ENCODE peak calls at places on chromosomes 3 and 15, in seven cellular contexts. One of them, this sample, is unnamed.

GRCh38 chr15:62940755-62941361 is 101.7 kb upstream of the TPM1 start:
- DNase-seq in BE2C: peak
- DNase-seq in MM.1S: peak
- DNase-seq in lung: peak
- DNase-seq in coronary artery: peak
- DNase-seq in CD14-positive monocyte: peak
- DNase-seq in type B pancreatic cell: no peak
- DNase-seq in this sample: no peak

GRCh38 chr3:37897763-37898162 is 36.1 kb downstream of the CTDSPL start:
- DNase-seq in BE2C: no peak
- DNase-seq in MM.1S: no peak
- DNase-seq in lung: no peak
- DNase-seq in coronary artery: no peak
- DNase-seq in CD14-positive monocyte: no peak
- DNase-seq in type B pancreatic cell: no peak
- DNase-seq in this sample: no peak

GRCh38 chr3:190325923-190326322 is 3.7 kb upstream of the CLDN1 start:
- DNase-seq in BE2C: no peak
- DNase-seq in MM.1S: no peak
- DNase-seq in lung: no peak
- DNase-seq in coronary artery: no peak
- DNase-seq in CD14-positive monocyte: no peak
- DNase-seq in type B pancreatic cell: no peak
- DNase-seq in this sample: peak

GRCh38 chr3:44584646-44585501 is at the start of gene ZNF660:
- DNase-seq in BE2C: peak
- DNase-seq in MM.1S: no peak
- DNase-seq in lung: peak
- DNase-seq in coronary artery: peak
- DNase-seq in CD14-positive monocyte: no peak
- DNase-seq in type B pancreatic cell: peak
- DNase-seq in this sample: peak

GRCh38 chr15:51111061-51111460 is 16.4 kb upstream of the TNFAIP8L3 start:
- DNase-seq in BE2C: no peak
- DNase-seq in MM.1S: no peak
- DNase-seq in lung: no peak
- DNase-seq in coronary artery: no peak
- DNase-seq in CD14-positive monocyte: no peak
- DNase-seq in type B pancreatic cell: no peak
- DNase-seq in this sample: no peak

GRCh38 chr15:62622775-62623174 is 419.8 kb upstream of the TPM1 start:
- DNase-seq in BE2C: peak
- DNase-seq in MM.1S: no peak
- DNase-seq in lung: no peak
- DNase-seq in coronary artery: no peak
- DNase-seq in CD14-positive monocyte: no peak
- DNase-seq in type B pancreatic cell: no peak
- DNase-seq in this sample: peak

GRCh38 chr15:27878841-27879240 is 220.3 kb downstream of the OCA2 start:
- DNase-seq in BE2C: no peak
- DNase-seq in MM.1S: no peak
- DNase-seq in lung: no peak
- DNase-seq in coronary artery: no peak
- DNase-seq in CD14-positive monocyte: no peak
- DNase-seq in type B pancreatic cell: no peak
- DNase-seq in this sample: no peak

GRCh38 chr15:68384451-68385239 is 47.3 kb downstream of the ITGA11 start:
- DNase-seq in BE2C: peak
- DNase-seq in MM.1S: no peak
- DNase-seq in lung: no peak
- DNase-seq in coronary artery: peak
- DNase-seq in CD14-positive monocyte: no peak
- DNase-seq in type B pancreatic cell: peak
- DNase-seq in this sample: peak

GRCh38 chr15:67080118-67080899 is 14.9 kb downstream of the SMAD3 start:
- DNase-seq in BE2C: no peak
- DNase-seq in MM.1S: peak
- DNase-seq in lung: peak
- DNase-seq in coronary artery: peak
- DNase-seq in CD14-positive monocyte: no peak
- DNase-seq in type B pancreatic cell: no peak
- DNase-seq in this sample: no peak

GRCh38 chr3:195769551-195769950 is 42.2 kb downstream of the MUC4 start:
- DNase-seq in BE2C: no peak
- DNase-seq in MM.1S: no peak
- DNase-seq in lung: no peak
- DNase-seq in coronary artery: no peak
- DNase-seq in CD14-positive monocyte: peak
- DNase-seq in type B pancreatic cell: no peak
- DNase-seq in this sample: no peak

GRCh38 chr15:91142097-91142744 is 42.2 kb downstream of the SV2B start:
- DNase-seq in BE2C: no peak
- DNase-seq in MM.1S: peak
- DNase-seq in lung: no peak
- DNase-seq in coronary artery: no peak
- DNase-seq in CD14-positive monocyte: no peak
- DNase-seq in type B pancreatic cell: no peak
- DNase-seq in this sample: no peak

GRCh38 chr3:134600685-134601502 is 49.9 kb downstream of the KY start:
- DNase-seq in BE2C: peak
- DNase-seq in MM.1S: peak
- DNase-seq in lung: peak
- DNase-seq in coronary artery: no peak
- DNase-seq in CD14-positive monocyte: peak
- DNase-seq in type B pancreatic cell: peak
- DNase-seq in this sample: peak
- TF ChIP-seq CTCF in BE2C: peak
- TF ChIP-seq CTCF in MM.1S: peak
- TF ChIP-seq CTCF in lung: peak
- TF ChIP-seq CTCF in coronary artery: peak
- TF ChIP-seq CTCF in CD14-positive monocyte: peak
- TF ChIP-seq CTCF in type B pancreatic cell: peak
- TF ChIP-seq CTCF in this sample: peak

GRCh38 chr3:178445139-178445538 is 91.1 kb upstream of the KCNMB2 start:
- DNase-seq in BE2C: no peak
- DNase-seq in MM.1S: no peak
- DNase-seq in lung: no peak
- DNase-seq in coronary artery: no peak
- DNase-seq in CD14-positive monocyte: no peak
- DNase-seq in type B pancreatic cell: no peak
- DNase-seq in this sample: no peak

GRCh38 chr3:178446054-178446453 is 90.2 kb upstream of the KCNMB2 start:
- DNase-seq in BE2C: no peak
- DNase-seq in MM.1S: no peak
- DNase-seq in lung: no peak
- DNase-seq in coronary artery: no peak
- DNase-seq in CD14-positive monocyte: no peak
- DNase-seq in type B pancreatic cell: no peak
- DNase-seq in this sample: peak

GRCh38 chr3:178444416-178444815 is 91.8 kb upstream of the KCNMB2 start:
- DNase-seq in BE2C: no peak
- DNase-seq in MM.1S: no peak
- DNase-seq in lung: no peak
- DNase-seq in coronary artery: no peak
- DNase-seq in CD14-positive monocyte: no peak
- DNase-seq in type B pancreatic cell: no peak
- DNase-seq in this sample: no peak

GRCh38 chr3:178439504-178439903 is 96.7 kb upstream of the KCNMB2 start:
- DNase-seq in BE2C: no peak
- DNase-seq in MM.1S: no peak
- DNase-seq in lung: no peak
- DNase-seq in coronary artery: no peak
- DNase-seq in CD14-positive monocyte: no peak
- DNase-seq in type B pancreatic cell: no peak
- DNase-seq in this sample: peak

GRCh38 chr3:178443634-178444033 is 92.6 kb upstream of the KCNMB2 start:
- DNase-seq in BE2C: no peak
- DNase-seq in MM.1S: peak
- DNase-seq in lung: no peak
- DNase-seq in coronary artery: no peak
- DNase-seq in CD14-positive monocyte: no peak
- DNase-seq in type B pancreatic cell: no peak
- DNase-seq in this sample: no peak
- TF ChIP-seq CTCF in BE2C: no peak
- TF ChIP-seq CTCF in MM.1S: peak
- TF ChIP-seq CTCF in lung: no peak
- TF ChIP-seq CTCF in coronary artery: no peak
- TF ChIP-seq CTCF in CD14-positive monocyte: no peak
- TF ChIP-seq CTCF in type B pancreatic cell: no peak
- TF ChIP-seq CTCF in this sample: peak

GRCh38 chr3:115438799-115439198 is 184.5 kb upstream of the GAP43 start:
- DNase-seq in BE2C: no peak
- DNase-seq in MM.1S: no peak
- DNase-seq in lung: no peak
- DNase-seq in coronary artery: no peak
- DNase-seq in CD14-positive monocyte: no peak
- DNase-seq in type B pancreatic cell: no peak
- DNase-seq in this sample: no peak

GRCh38 chr3:115436767-115437301 is 186.5 kb upstream of the GAP43 start:
- DNase-seq in BE2C: peak
- DNase-seq in MM.1S: no peak
- DNase-seq in lung: no peak
- DNase-seq in coronary artery: no peak
- DNase-seq in CD14-positive monocyte: no peak
- DNase-seq in type B pancreatic cell: no peak
- DNase-seq in this sample: no peak
- TF ChIP-seq CTCF in BE2C: peak
- TF ChIP-seq CTCF in MM.1S: no peak
- TF ChIP-seq CTCF in lung: no peak
- TF ChIP-seq CTCF in coronary artery: no peak
- TF ChIP-seq CTCF in CD14-positive monocyte: no peak
- TF ChIP-seq CTCF in type B pancreatic cell: no peak
- TF ChIP-seq CTCF in this sample: peak

DNA sequence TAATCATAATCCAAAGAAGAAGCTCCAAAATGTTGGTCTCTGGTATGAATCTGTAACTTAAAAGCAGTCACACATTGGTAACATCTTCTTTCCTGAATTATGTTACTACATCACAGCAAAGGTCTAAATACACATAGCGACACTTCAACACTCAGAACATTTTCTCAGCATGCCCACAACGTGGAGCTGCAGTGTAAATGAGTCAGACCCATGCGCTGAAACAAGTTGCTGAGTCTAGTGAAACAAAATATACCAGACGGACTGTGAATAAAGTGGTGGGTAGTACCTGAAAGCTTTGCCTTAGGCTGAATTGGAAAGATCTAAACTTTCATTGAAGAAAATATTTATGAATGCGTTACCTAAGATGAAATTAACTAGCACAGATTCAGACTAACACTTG is 33.2 kb upstream of the GOLGA8B start:
- DNase-seq in BE2C: peak
- DNase-seq in MM.1S: no peak
- DNase-seq in lung: no peak
- DNase-seq in coronary artery: no peak
- DNase-seq in CD14-positive monocyte: no peak
- DNase-seq in type B pancreatic cell: no peak
- DNase-seq in this sample: peak
- TF ChIP-seq CTCF in BE2C: peak
- TF ChIP-seq CTCF in MM.1S: no peak
- TF ChIP-seq CTCF in lung: no peak
- TF ChIP-seq CTCF in coronary artery: no peak
- TF ChIP-seq CTCF in CD14-positive monocyte: no peak
- TF ChIP-seq CTCF in type B pancreatic cell: peak
- TF ChIP-seq CTCF in this sample: no peak

DNA sequence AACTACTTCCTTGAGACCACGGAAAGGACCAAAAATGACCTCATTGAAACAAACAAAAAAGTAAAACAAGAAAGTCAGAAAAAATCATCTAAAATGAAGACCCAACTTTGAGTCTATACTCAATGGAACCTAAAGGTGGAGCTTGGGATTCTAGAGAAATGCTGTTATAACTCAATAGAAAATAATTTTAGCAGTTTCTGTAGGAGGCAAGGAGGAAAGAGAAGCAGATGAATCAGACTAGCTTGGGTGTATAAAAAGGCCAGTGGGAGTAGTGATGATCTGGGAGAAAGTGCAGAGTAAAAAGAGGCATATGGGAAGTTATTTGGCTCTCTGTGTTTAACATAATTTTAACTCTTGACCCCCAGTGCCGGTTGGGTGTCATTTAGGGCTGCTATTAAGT is 94.4 kb downstream of the TMCO5A start:
- DNase-seq in BE2C: no peak
- DNase-seq in MM.1S: no peak
- DNase-seq in lung: no peak
- DNase-seq in coronary artery: no peak
- DNase-seq in CD14-positive monocyte: no peak
- DNase-seq in type B pancreatic cell: no peak
- DNase-seq in this sample: no peak
- TF ChIP-seq CTCF in BE2C: no peak
- TF ChIP-seq CTCF in MM.1S: no peak
- TF ChIP-seq CTCF in lung: no peak
- TF ChIP-seq CTCF in coronary artery: no peak
- TF ChIP-seq CTCF in CD14-positive monocyte: no peak
- TF ChIP-seq CTCF in type B pancreatic cell: no peak
- TF ChIP-seq CTCF in this sample: peak

DNA sequence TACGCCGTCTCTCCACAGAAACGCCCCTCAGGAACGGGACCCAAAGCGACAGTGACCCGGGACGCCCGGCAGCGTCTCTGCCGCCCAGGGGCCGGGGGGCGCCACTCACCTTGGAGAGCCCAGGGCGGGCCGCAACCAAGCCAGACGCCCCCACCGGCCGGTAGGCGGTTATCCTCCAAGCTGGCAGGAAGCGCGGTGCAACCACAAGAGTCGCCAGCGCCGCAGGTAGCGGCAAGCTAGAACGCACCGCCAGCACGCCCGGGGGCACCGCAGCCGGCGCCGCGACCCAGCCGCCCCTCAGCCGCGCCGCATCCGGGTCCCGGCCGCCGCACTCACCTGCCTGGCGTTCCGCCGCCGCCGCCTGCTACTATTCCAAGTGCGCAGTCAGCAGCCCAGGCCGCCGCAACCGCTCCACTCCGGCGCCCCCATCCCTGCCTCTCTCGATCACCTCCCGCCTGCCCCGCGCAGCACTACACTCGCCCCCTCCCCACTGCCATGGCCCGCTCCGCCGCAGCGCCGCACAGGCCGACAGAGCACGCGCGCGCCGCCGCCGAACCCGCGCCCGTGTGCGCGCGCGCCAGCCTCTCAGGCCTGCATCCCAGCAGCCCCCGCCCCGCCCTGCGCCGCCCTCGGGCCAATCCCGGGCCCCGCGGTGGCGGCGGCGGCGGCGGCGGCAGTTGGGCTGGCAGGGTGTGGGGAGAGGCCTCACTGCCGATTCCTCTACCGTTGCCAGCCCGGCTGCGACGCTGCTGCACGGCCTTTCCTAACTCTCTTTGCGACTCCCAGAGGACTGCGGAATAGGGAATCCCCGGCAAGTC is at the start of gene PIK3CB:
- DNase-seq in BE2C: peak
- DNase-seq in MM.1S: peak
- DNase-seq in lung: peak
- DNase-seq in coronary artery: peak
- DNase-seq in CD14-positive monocyte: peak
- DNase-seq in type B pancreatic cell: peak
- DNase-seq in this sample: peak
- TF ChIP-seq CTCF in BE2C: peak
- TF ChIP-seq CTCF in MM.1S: peak
- TF ChIP-seq CTCF in lung: no peak
- TF ChIP-seq CTCF in coronary artery: no peak
- TF ChIP-seq CTCF in CD14-positive monocyte: peak
- TF ChIP-seq CTCF in type B pancreatic cell: peak
- TF ChIP-seq CTCF in this sample: peak